ENCODE peak calls at places on chromosomes 3 and 15, in ten cellular contexts. One of them, this sample, is unnamed.

GRCh38 chr15:95937128-95937528 is 393.4 kb upstream of the NR2F2 start:
- DNase-seq in activated T-cell treated with anti-CD3 and anti-CD28 coated beads for 1 hour: no peak
- DNase-seq in activated CD4-positive, alpha-beta T cell treated with anti-CD3 and anti-CD28 coated beads, Interleukin-2, amount 50 U/mL, for 1 hour: no peak
- DNase-seq in EH: peak; percentile 86
- DNase-seq in NCI-H524: no peak
- DNase-seq in H9: no peak
- DNase-seq in SJSA1: no peak
- DNase-seq in posterior cingulate gyrus: no peak
- DNase-seq in lung microvascular endothelial cell: no peak
- DNase-seq in non-pigmented ciliary epithelial cell: no peak
- DNase-seq in this sample: no peak

GRCh38 chr3:104214937-104215336 is 1151.8 kb upstream of the ALCAM start:
- DNase-seq in non-pigmented ciliary epithelial cell: no peak
- DNase-seq in NCI-H524: no peak
- DNase-seq in EH: no peak
- DNase-seq in lung microvascular endothelial cell: no peak
- DNase-seq in activated T-cell treated with anti-CD3 and anti-CD28 coated beads for 1 hour: no peak
- DNase-seq in posterior cingulate gyrus: no peak
- DNase-seq in SJSA1: no peak
- DNase-seq in H9: no peak
- DNase-seq in activated CD4-positive, alpha-beta T cell treated with anti-CD3 and anti-CD28 coated beads, Interleukin-2, amount 50 U/mL, for 1 hour: no peak
- DNase-seq in this sample: no peak

GRCh38 chr3:178901204-178901603 is 170.4 kb downstream of the ZMAT3 start:
- DNase-seq in H9: no peak
- DNase-seq in lung microvascular endothelial cell: no peak
- DNase-seq in EH: no peak
- DNase-seq in activated CD4-positive, alpha-beta T cell treated with anti-CD3 and anti-CD28 coated beads, Interleukin-2, amount 50 U/mL, for 1 hour: no peak
- DNase-seq in SJSA1: no peak
- DNase-seq in activated T-cell treated with anti-CD3 and anti-CD28 coated beads for 1 hour: no peak
- DNase-seq in non-pigmented ciliary epithelial cell: no peak
- DNase-seq in posterior cingulate gyrus: no peak
- DNase-seq in NCI-H524: no peak
- DNase-seq in this sample: no peak

GRCh38 chr15:53197426-53197839 is 407.3 kb upstream of the ONECUT1 start:
- DNase-seq in NCI-H524: peak; percentile 86
- DNase-seq in lung microvascular endothelial cell: peak; percentile 70
- DNase-seq in non-pigmented ciliary epithelial cell: no peak
- DNase-seq in SJSA1: peak; percentile 54
- DNase-seq in activated T-cell treated with anti-CD3 and anti-CD28 coated beads for 1 hour: no peak
- DNase-seq in activated CD4-positive, alpha-beta T cell treated with anti-CD3 and anti-CD28 coated beads, Interleukin-2, amount 50 U/mL, for 1 hour: peak; percentile 1
- DNase-seq in EH: peak; percentile 9
- DNase-seq in posterior cingulate gyrus: peak; percentile 86
- DNase-seq in H9: peak; percentile 87
- DNase-seq in this sample: no peak

GRCh38 chr3:117400303-117400702 is 690.7 kb downstream of the TUSC7 start:
- DNase-seq in activated CD4-positive, alpha-beta T cell treated with anti-CD3 and anti-CD28 coated beads, Interleukin-2, amount 50 U/mL, for 1 hour: no peak
- DNase-seq in activated T-cell treated with anti-CD3 and anti-CD28 coated beads for 1 hour: no peak
- DNase-seq in SJSA1: no peak
- DNase-seq in posterior cingulate gyrus: no peak
- DNase-seq in EH: no peak
- DNase-seq in non-pigmented ciliary epithelial cell: no peak
- DNase-seq in H9: no peak
- DNase-seq in lung microvascular endothelial cell: no peak
- DNase-seq in NCI-H524: peak; percentile 48
- DNase-seq in this sample: no peak

GRCh38 chr15:83652606-83653204 is 1.2 kb upstream of the ADAMTSL3 start:
- DNase-seq in EH: no peak
- DNase-seq in posterior cingulate gyrus: no peak
- DNase-seq in activated T-cell treated with anti-CD3 and anti-CD28 coated beads for 1 hour: no peak
- DNase-seq in H9: no peak
- DNase-seq in NCI-H524: no peak
- DNase-seq in SJSA1: no peak
- DNase-seq in lung microvascular endothelial cell: no peak
- DNase-seq in non-pigmented ciliary epithelial cell: no peak
- DNase-seq in activated CD4-positive, alpha-beta T cell treated with anti-CD3 and anti-CD28 coated beads, Interleukin-2, amount 50 U/mL, for 1 hour: no peak
- DNase-seq in this sample: no peak

GRCh38 chr15:67185051-67185450 is 69.4 kb downstream of the AAGAB start:
- DNase-seq in EH: no peak
- DNase-seq in NCI-H524: no peak
- DNase-seq in activated T-cell treated with anti-CD3 and anti-CD28 coated beads for 1 hour: no peak
- DNase-seq in activated CD4-positive, alpha-beta T cell treated with anti-CD3 and anti-CD28 coated beads, Interleukin-2, amount 50 U/mL, for 1 hour: no peak
- DNase-seq in SJSA1: no peak
- DNase-seq in posterior cingulate gyrus: no peak
- DNase-seq in H9: no peak
- DNase-seq in non-pigmented ciliary epithelial cell: no peak
- DNase-seq in lung microvascular endothelial cell: no peak
- DNase-seq in this sample: no peak

GRCh38 chr15:42591238-42591936 is 16.0 kb downstream of the STARD9 start:
- DNase-seq in activated T-cell treated with anti-CD3 and anti-CD28 coated beads for 1 hour: no peak
- DNase-seq in SJSA1: no peak
- DNase-seq in activated CD4-positive, alpha-beta T cell treated with anti-CD3 and anti-CD28 coated beads, Interleukin-2, amount 50 U/mL, for 1 hour: no peak
- DNase-seq in H9: no peak
- DNase-seq in posterior cingulate gyrus: no peak
- DNase-seq in NCI-H524: peak; percentile 27
- DNase-seq in non-pigmented ciliary epithelial cell: no peak
- DNase-seq in lung microvascular endothelial cell: peak; percentile 31
- DNase-seq in EH: peak; percentile 78
- DNase-seq in this sample: no peak

GRCh38 chr3:55558316-55558715 is 71.2 kb upstream of the WNT5A start:
- DNase-seq in posterior cingulate gyrus: no peak
- DNase-seq in H9: no peak
- DNase-seq in activated CD4-positive, alpha-beta T cell treated with anti-CD3 and anti-CD28 coated beads, Interleukin-2, amount 50 U/mL, for 1 hour: no peak
- DNase-seq in lung microvascular endothelial cell: no peak
- DNase-seq in non-pigmented ciliary epithelial cell: no peak
- DNase-seq in activated T-cell treated with anti-CD3 and anti-CD28 coated beads for 1 hour: no peak
- DNase-seq in EH: peak; percentile 82
- DNase-seq in SJSA1: no peak
- DNase-seq in NCI-H524: no peak
- DNase-seq in this sample: no peak

GRCh38 chr15:64842099-64842940 is 605 bp downstream of the PLEKHO2 start:
- DNase-seq in NCI-H524: peak; percentile 45
- DNase-seq in H9: no peak
- DNase-seq in SJSA1: no peak
- DNase-seq in posterior cingulate gyrus: peak; percentile 44
- DNase-seq in activated CD4-positive, alpha-beta T cell treated with anti-CD3 and anti-CD28 coated beads, Interleukin-2, amount 50 U/mL, for 1 hour: no peak
- DNase-seq in non-pigmented ciliary epithelial cell: no peak
- DNase-seq in activated T-cell treated with anti-CD3 and anti-CD28 coated beads for 1 hour: no peak
- DNase-seq in lung microvascular endothelial cell: peak; percentile 48
- DNase-seq in EH: peak; percentile 53
- DNase-seq in this sample: no peak

GRCh38 chr3:43053291-43053690 is 52.6 kb downstream of the POMGNT2 start:
- DNase-seq in H9: no peak
- DNase-seq in NCI-H524: no peak
- DNase-seq in posterior cingulate gyrus: no peak
- DNase-seq in lung microvascular endothelial cell: no peak
- DNase-seq in EH: no peak
- DNase-seq in activated T-cell treated with anti-CD3 and anti-CD28 coated beads for 1 hour: no peak
- DNase-seq in activated CD4-positive, alpha-beta T cell treated with anti-CD3 and anti-CD28 coated beads, Interleukin-2, amount 50 U/mL, for 1 hour: no peak
- DNase-seq in SJSA1: no peak
- DNase-seq in non-pigmented ciliary epithelial cell: no peak
- DNase-seq in this sample: no peak

GRCh38 chr15:82810061-82810862 is 834 bp downstream of the WHAMM start:
- DNase-seq in NCI-H524: peak; percentile 35
- DNase-seq in lung microvascular endothelial cell: peak; percentile 69
- DNase-seq in SJSA1: peak; percentile 52
- DNase-seq in H9: peak; percentile 35
- DNase-seq in activated CD4-positive, alpha-beta T cell treated with anti-CD3 and anti-CD28 coated beads, Interleukin-2, amount 50 U/mL, for 1 hour: peak; percentile 23
- DNase-seq in non-pigmented ciliary epithelial cell: peak; percentile 19
- DNase-seq in EH: peak; percentile 76
- DNase-seq in activated T-cell treated with anti-CD3 and anti-CD28 coated beads for 1 hour: peak; percentile 5
- DNase-seq in posterior cingulate gyrus: no peak
- DNase-seq in this sample: no peak

GRCh38 chr3:75180945-75181298 is 483.2 kb upstream of the FRG2C start:
- DNase-seq in non-pigmented ciliary epithelial cell: no peak
- DNase-seq in EH: no peak
- DNase-seq in activated CD4-positive, alpha-beta T cell treated with anti-CD3 and anti-CD28 coated beads, Interleukin-2, amount 50 U/mL, for 1 hour: no peak
- DNase-seq in posterior cingulate gyrus: no peak
- DNase-seq in activated T-cell treated with anti-CD3 and anti-CD28 coated beads for 1 hour: no peak
- DNase-seq in H9: no peak
- DNase-seq in lung microvascular endothelial cell: no peak
- DNase-seq in SJSA1: no peak
- DNase-seq in NCI-H524: no peak
- DNase-seq in this sample: no peak

GRCh38 chr3:82814660-82815059 is 1053.2 kb upstream of the GBE1 start:
- DNase-seq in SJSA1: no peak
- DNase-seq in H9: no peak
- DNase-seq in posterior cingulate gyrus: no peak
- DNase-seq in activated CD4-positive, alpha-beta T cell treated with anti-CD3 and anti-CD28 coated beads, Interleukin-2, amount 50 U/mL, for 1 hour: no peak
- DNase-seq in NCI-H524: no peak
- DNase-seq in non-pigmented ciliary epithelial cell: no peak
- DNase-seq in activated T-cell treated with anti-CD3 and anti-CD28 coated beads for 1 hour: no peak
- DNase-seq in lung microvascular endothelial cell: no peak
- DNase-seq in EH: no peak
- DNase-seq in this sample: no peak

GRCh38 chr15:92158426-92158825 is 235.3 kb upstream of the ST8SIA2 start:
- DNase-seq in lung microvascular endothelial cell: no peak
- DNase-seq in activated CD4-positive, alpha-beta T cell treated with anti-CD3 and anti-CD28 coated beads, Interleukin-2, amount 50 U/mL, for 1 hour: no peak
- DNase-seq in non-pigmented ciliary epithelial cell: no peak
- DNase-seq in H9: peak; percentile 83
- DNase-seq in NCI-H524: no peak
- DNase-seq in EH: no peak
- DNase-seq in posterior cingulate gyrus: no peak
- DNase-seq in activated T-cell treated with anti-CD3 and anti-CD28 coated beads for 1 hour: no peak
- DNase-seq in SJSA1: no peak
- DNase-seq in this sample: no peak